ENCODE peak calls at places on chromosomes 1 and 21, in eight cellular contexts. S is EL; K is stimulated activated naive CD4-positive, alpha-beta T cell treated with Interleukin-2 at 50 U/mL for 16 hours; E is OCI-LY7; Z is EH; N is tibial artery; F is iPS-NIHi11; P is frontal cortex. M is an unnamed sample.

GRCh38 chr1:72649974-72650373 is 367.6 kb upstream of the NEGR1 start:
- DNase-seq in K (no peak), S (peak), E (no peak), N (no peak), F (no peak), Z (peak), P (no peak), M (no peak)

GRCh38 chr21:32593690-32594089 is 8.4 kb upstream of the TCP10L start:
- DNase-seq in Z (no peak), K (no peak), S (no peak), P (no peak), F (no peak), E (no peak), N (no peak), M (no peak)

GRCh38 chr1:158509471-158510161 is 37.6 kb downstream of the OR10R2 start:
- DNase-seq in E (no peak), Z (no peak), N (no peak), F (no peak), P (no peak), S (no peak), K (no peak), M (no peak)

GRCh38 chr1:183002797-183003594 is 20.2 kb upstream of the LAMC1 start:
- DNase-seq in F (no peak), Z (no peak), P (no peak), E (no peak), N (no peak), S (no peak), K (no peak), M (no peak)

GRCh38 chr1:161013591-161014513 is 7.1 kb downstream of the F11R start:
- DNase-seq in P (no peak), F (peak), Z (peak), S (peak), N (peak), K (peak), E (peak), M (no peak)

GRCh38 chr1:92356956-92357355 is 58.1 kb downstream of the RPAP2 start:
- DNase-seq in E (no peak), P (no peak), Z (peak), N (no peak), K (no peak), F (no peak), S (peak), M (no peak)

GRCh38 chr1:47333578-47333921 is at the start of gene CMPK1:
- DNase-seq in F (peak), P (peak), S (peak), K (peak), E (peak), N (peak), Z (peak), M (peak)

GRCh38 chr21:37398697-37399096 is 32.1 kb downstream of the DYRK1A start:
- DNase-seq in Z (no peak), N (no peak), P (no peak), F (no peak), K (no peak), E (no peak), S (no peak), M (no peak)

GRCh38 chr1:17081439-17081838 is 27.6 kb upstream of the SDHB start:
- DNase-seq in F (no peak), N (no peak), E (no peak), K (no peak), S (no peak), Z (no peak), P (no peak), M (no peak)

GRCh38 chr21:20942523-20942922 is 55.7 kb upstream of the NCAM2 start:
- DNase-seq in N (no peak), E (no peak), S (no peak), Z (no peak), F (no peak), P (no peak), K (no peak), M (no peak)

GRCh38 chr1:1539310-1540014 is 962 bp downstream of the TMEM240 start:
- DNase-seq in Z (peak), F (peak), P (peak), N (no peak), S (peak), K (no peak), E (no peak), M (no peak)

GRCh38 chr21:14952916-14953315 is 111.9 kb downstream of the NRIP1 start:
- DNase-seq in K (no peak), F (no peak), N (no peak), E (no peak), P (no peak), S (no peak), Z (no peak), M (no peak)

GRCh38 chr1:171796592-171796991 is 15.1 kb downstream of the METTL13 start:
- DNase-seq in K (no peak), Z (no peak), E (no peak), F (no peak), P (no peak), N (no peak), S (no peak), M (no peak)

GRCh38 chr21:36478941-36479340 is 981 bp downstream of the CLDN14 start:
- DNase-seq in F (peak), K (no peak), S (peak), P (no peak), E (no peak), N (no peak), Z (peak), M (no peak)

GRCh38 chr21:28336299-28336698 is 656.4 kb downstream of the LTN1 start:
- DNase-seq in P (peak), Z (peak), E (peak), K (no peak), N (no peak), F (peak), S (peak), M (no peak)

GRCh38 chr1:183589836-183590224 is 429 bp downstream of the NCF2 start:
- DNase-seq in F (no peak), Z (no peak), K (no peak), S (no peak), N (no peak), P (no peak), E (peak), M (no peak)

GRCh38 chr1:100774370-100774769 is 54.8 kb downstream of the VCAM1 start:
- DNase-seq in N (no peak), K (no peak), Z (no peak), P (no peak), F (no peak), S (no peak), E (no peak), M (no peak)

GRCh38 chr1:211589782-211590721 is 11.1 kb upstream of the SLC30A1 start:
- DNase-seq in N (peak), P (no peak), E (no peak), S (peak), Z (peak), K (no peak), F (no peak), M (no peak)

GRCh38 chr1:228317891-228318810 is 88.5 kb downstream of the TRIM11 start:
- DNase-seq in P (no peak), E (no peak), K (no peak), N (no peak), S (no peak), F (no peak), Z (no peak), M (no peak)

GRCh38 chr1:3752400-3752945 is at the start of gene CCDC27:
- DNase-seq in P (no peak), K (no peak), N (no peak), F (no peak), E (no peak), Z (no peak), S (no peak), M (no peak)

GRCh38 chr1:70075751-70076150 is 129.6 kb downstream of the LRRC40 start:
- DNase-seq in P (no peak), E (no peak), Z (no peak), N (no peak), F (no peak), K (no peak), S (no peak), M (no peak)

GRCh38 chr21:44695641-44696040 is 1.3 kb upstream of the KRTAP10-12 start:
- DNase-seq in F (no peak), P (no peak), E (no peak), K (no peak), S (no peak), Z (no peak), N (no peak), M (no peak)

GRCh38 chr1:165080253-165080896 is 276.1 kb downstream of the LMX1A start:
- DNase-seq in E (no peak), Z (peak), N (no peak), P (no peak), S (peak), F (no peak), K (no peak), M (no peak)

GRCh38 chr1:37288900-37289299 is 185.5 kb upstream of the ZC3H12A start:
- DNase-seq in F (no peak), E (peak), S (no peak), Z (no peak), N (no peak), K (no peak), P (no peak), M (no peak)

GRCh38 chr1:208089971-208090755 is 154.0 kb downstream of the PLXNA2 start:
- DNase-seq in E (no peak), K (no peak), F (no peak), S (peak), N (peak), P (no peak), Z (peak), M (no peak)